ENCODE peak calls at places on chromosomes 4 and X, in four cellular contexts. F is CD4-positive, alpha-beta T cell; E is frontal cortex; V is AG08396. B is an unnamed sample.

GRCh38 chr4:18020145-18020670 is 1.3 kb downstream of the LCORL start:
- DNase-seq in F (no peak), E (no peak), V (peak), B (peak)

GRCh38 chr4:127501103-127501502 is 131.7 kb upstream of the INTU start:
- DNase-seq in E (no peak), F (no peak), V (no peak), B (no peak)

GRCh38 chr4:120995611-120996010 is 73.1 kb upstream of the PRDM5 start:
- DNase-seq in V (no peak), F (no peak), E (no peak), B (no peak)

GRCh38 chr4:22850055-22850454 is 157.3 kb downstream of the GBA3 start:
- DNase-seq in F (no peak), V (no peak), E (no peak), B (no peak)

GRCh38 chr4:78014889-78015886 is 41.9 kb upstream of the FRAS1 start:
- DNase-seq in F (no peak), V (no peak), E (no peak), B (no peak)

GRCh38 chr4:185774815-185775684 is 36.9 kb downstream of the SORBS2 start:
- DNase-seq in E (no peak), V (peak), F (no peak), B (no peak)

GRCh38 chr4:26931451-26931850 is 70.8 kb downstream of the STIM2 start:
- DNase-seq in F (no peak), V (no peak), E (no peak), B (no peak)

GRCh38 chrX:103211012-103211715 is 3.7 kb upstream of the BEX4 start:
- DNase-seq in V (peak), E (no peak), F (peak), B (peak)

GRCh38 chrX:66635360-66635759 is 3.5 kb downstream of the EDA2R start:
- DNase-seq in E (no peak), V (no peak), F (no peak), B (peak)

GRCh38 chr4:113732-114131 is 10.6 kb upstream of the ZNF718 start:
- DNase-seq in V (no peak), E (no peak), F (no peak), B (no peak)

GRCh38 chr4:22129454-22130075 is 181.0 kb upstream of the KCNIP4 start:
- DNase-seq in V (peak), F (no peak), E (no peak), B (peak)

GRCh38 chr4:53696956-53697685 is 105.8 kb upstream of the LNX1 start:
- DNase-seq in F (no peak), E (no peak), V (no peak), B (no peak)

GRCh38 chrX:48992341-48992740 is 9.7 kb downstream of the GRIPAP1 start:
- DNase-seq in F (no peak), V (no peak), E (no peak), B (no peak)

GRCh38 chr4:165684177-165684870 is 188.7 kb upstream of the TLL1 start:
- DNase-seq in F (no peak), E (no peak), V (peak), B (no peak)

GRCh38 chr4:72119946-72120345 is 88.1 kb downstream of the NPFFR2 start:
- DNase-seq in F (no peak), V (no peak), E (no peak), B (no peak)

GRCh38 chrX:10903518-10903917 is 207.6 kb upstream of the HCCS start:
- DNase-seq in E (no peak), V (no peak), F (no peak), B (no peak)

GRCh38 chr4:94880976-94881375 is 123.2 kb downstream of the BMPR1B start:
- DNase-seq in E (no peak), F (no peak), V (no peak), B (no peak)

GRCh38 chr4:55255171-55255570 is 90.9 kb upstream of the SRD5A3 start:
- DNase-seq in E (no peak), F (no peak), V (peak), B (peak)

GRCh38 chr4:102447413-102447812 is 53.7 kb upstream of the NFKB1 start:
- DNase-seq in V (no peak), E (no peak), F (no peak), B (no peak)

GRCh38 chr4:6449746-6450369 is 22.6 kb downstream of the PPP2R2C start:
- DNase-seq in E (no peak), V (no peak), F (no peak), B (no peak)

GRCh38 chr4:17958185-17958584 is 63.4 kb downstream of the LCORL start:
- DNase-seq in F (no peak), E (no peak), V (no peak), B (no peak)

B was measured in A673.